ENCODE peak calls at places on chromosomes 6 and 20, in seven cellular contexts. One of them, this sample, is unnamed.

GRCh38 chr6:74936886-74937285 is 269.0 kb downstream of the COL12A1 start:
- DNase-seq in GM23338: no peak
- DNase-seq in transverse colon: no peak
- DNase-seq in stomach: no peak
- DNase-seq in HCT116: no peak
- DNase-seq in endothelial cell of umbilical vein: peak; percentile 31
- DNase-seq in HepG2: no peak
- DNase-seq in this sample: no peak

GRCh38 chr6:5333653-5334052 is 72.3 kb downstream of the FARS2 start:
- DNase-seq in GM23338: no peak
- DNase-seq in transverse colon: no peak
- DNase-seq in stomach: no peak
- DNase-seq in HCT116: no peak
- DNase-seq in endothelial cell of umbilical vein: no peak
- DNase-seq in HepG2: peak; percentile 57
- DNase-seq in this sample: no peak

GRCh38 chr20:15654208-15654649 is 919.0 kb downstream of the KIF16B start:
- DNase-seq in GM23338: peak; percentile 92
- DNase-seq in transverse colon: peak; percentile 32
- DNase-seq in stomach: peak; percentile 45
- DNase-seq in HCT116: peak; percentile 6
- DNase-seq in endothelial cell of umbilical vein: peak; percentile 63
- DNase-seq in HepG2: peak; percentile 68
- DNase-seq in this sample: no peak

GRCh38 chr6:16690244-16691142 is 70.8 kb downstream of the ATXN1 start:
- DNase-seq in GM23338: no peak
- DNase-seq in transverse colon: no peak
- DNase-seq in stomach: no peak
- DNase-seq in HCT116: no peak
- DNase-seq in endothelial cell of umbilical vein: no peak
- DNase-seq in HepG2: peak; percentile 72
- DNase-seq in this sample: no peak

GRCh38 chr20:44911264-44911921 is 1.5 kb downstream of the PABPC1L start:
- DNase-seq in GM23338: peak; percentile 88
- DNase-seq in transverse colon: peak; percentile 52
- DNase-seq in stomach: peak; percentile 67
- DNase-seq in HCT116: peak; percentile 69
- DNase-seq in endothelial cell of umbilical vein: peak; percentile 42
- DNase-seq in HepG2: peak; percentile 96
- DNase-seq in this sample: no peak

GRCh38 chr20:3836132-3836531 is 10.5 kb upstream of the MAVS start:
- DNase-seq in GM23338: no peak
- DNase-seq in transverse colon: no peak
- DNase-seq in stomach: no peak
- DNase-seq in HCT116: no peak
- DNase-seq in endothelial cell of umbilical vein: no peak
- DNase-seq in HepG2: no peak
- DNase-seq in this sample: no peak

GRCh38 chr20:16620961-16621360 is 47.7 kb upstream of the KIF16B start:
- DNase-seq in GM23338: no peak
- DNase-seq in transverse colon: no peak
- DNase-seq in stomach: no peak
- DNase-seq in HCT116: no peak
- DNase-seq in endothelial cell of umbilical vein: no peak
- DNase-seq in HepG2: no peak
- DNase-seq in this sample: no peak

GRCh38 chr6:87772597-87773530 is 70.8 kb upstream of the AKIRIN2 start:
- DNase-seq in GM23338: no peak
- DNase-seq in transverse colon: no peak
- DNase-seq in stomach: no peak
- DNase-seq in HCT116: no peak
- DNase-seq in endothelial cell of umbilical vein: no peak
- DNase-seq in HepG2: peak; percentile 94
- DNase-seq in this sample: no peak

GRCh38 chr6:511488-512137 is 120.1 kb downstream of the IRF4 start:
- DNase-seq in GM23338: no peak
- DNase-seq in transverse colon: no peak
- DNase-seq in stomach: no peak
- DNase-seq in HCT116: no peak
- DNase-seq in endothelial cell of umbilical vein: no peak
- DNase-seq in HepG2: no peak
- DNase-seq in this sample: no peak

GRCh38 chr6:49454787-49455709 is 8.0 kb downstream of the MMUT start:
- DNase-seq in GM23338: no peak
- DNase-seq in transverse colon: no peak
- DNase-seq in stomach: no peak
- DNase-seq in HCT116: no peak
- DNase-seq in endothelial cell of umbilical vein: no peak
- DNase-seq in HepG2: no peak
- DNase-seq in this sample: no peak

GRCh38 chr6:76771076-76771634 is 692.1 kb downstream of the HTR1B start:
- DNase-seq in GM23338: no peak
- DNase-seq in transverse colon: no peak
- DNase-seq in stomach: peak; percentile 34
- DNase-seq in HCT116: no peak
- DNase-seq in endothelial cell of umbilical vein: peak; percentile 91
- DNase-seq in HepG2: no peak
- DNase-seq in this sample: no peak

GRCh38 chr6:16129623-16130243 is 847 bp downstream of the MYLIP start:
- DNase-seq in GM23338: peak; percentile 36
- DNase-seq in transverse colon: peak; percentile 41
- DNase-seq in stomach: peak; percentile 52
- DNase-seq in HCT116: no peak
- DNase-seq in endothelial cell of umbilical vein: peak; percentile 52
- DNase-seq in HepG2: no peak
- DNase-seq in this sample: peak; percentile 76

DNA sequence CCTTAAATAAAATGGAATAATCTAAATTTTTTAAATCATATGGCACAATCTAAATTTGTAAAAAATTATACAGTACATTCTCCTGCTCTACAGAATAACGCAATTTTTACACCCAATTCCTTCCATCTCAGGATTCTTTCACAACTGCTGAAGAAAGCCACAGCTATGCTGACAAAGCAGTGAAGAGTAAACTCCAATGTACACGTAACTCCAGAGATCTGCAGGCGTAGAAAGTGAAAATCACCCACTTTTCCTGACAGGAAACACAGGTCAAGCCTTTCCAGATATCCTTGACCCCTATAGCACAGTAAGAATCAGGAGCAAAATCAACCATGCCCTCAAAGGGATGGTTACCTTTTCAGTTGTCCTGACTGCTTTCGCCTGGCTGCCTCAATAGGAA is 27.4 kb downstream of the EPHA7 start:
- DNase-seq in GM23338: no peak
- DNase-seq in transverse colon: no peak
- DNase-seq in stomach: no peak
- DNase-seq in HCT116: no peak
- DNase-seq in endothelial cell of umbilical vein: no peak
- DNase-seq in HepG2: no peak
- DNase-seq in this sample: no peak
- TF ChIP-seq POLR2AphosphoS5 in GM23338: no peak
- TF ChIP-seq POLR2AphosphoS5 in transverse colon: no peak
- TF ChIP-seq POLR2AphosphoS5 in stomach: no peak
- TF ChIP-seq POLR2AphosphoS5 in HCT116: no peak
- TF ChIP-seq POLR2AphosphoS5 in endothelial cell of umbilical vein: no peak
- TF ChIP-seq POLR2AphosphoS5 in HepG2: no peak
- TF ChIP-seq POLR2AphosphoS5 in this sample: no peak

DNA sequence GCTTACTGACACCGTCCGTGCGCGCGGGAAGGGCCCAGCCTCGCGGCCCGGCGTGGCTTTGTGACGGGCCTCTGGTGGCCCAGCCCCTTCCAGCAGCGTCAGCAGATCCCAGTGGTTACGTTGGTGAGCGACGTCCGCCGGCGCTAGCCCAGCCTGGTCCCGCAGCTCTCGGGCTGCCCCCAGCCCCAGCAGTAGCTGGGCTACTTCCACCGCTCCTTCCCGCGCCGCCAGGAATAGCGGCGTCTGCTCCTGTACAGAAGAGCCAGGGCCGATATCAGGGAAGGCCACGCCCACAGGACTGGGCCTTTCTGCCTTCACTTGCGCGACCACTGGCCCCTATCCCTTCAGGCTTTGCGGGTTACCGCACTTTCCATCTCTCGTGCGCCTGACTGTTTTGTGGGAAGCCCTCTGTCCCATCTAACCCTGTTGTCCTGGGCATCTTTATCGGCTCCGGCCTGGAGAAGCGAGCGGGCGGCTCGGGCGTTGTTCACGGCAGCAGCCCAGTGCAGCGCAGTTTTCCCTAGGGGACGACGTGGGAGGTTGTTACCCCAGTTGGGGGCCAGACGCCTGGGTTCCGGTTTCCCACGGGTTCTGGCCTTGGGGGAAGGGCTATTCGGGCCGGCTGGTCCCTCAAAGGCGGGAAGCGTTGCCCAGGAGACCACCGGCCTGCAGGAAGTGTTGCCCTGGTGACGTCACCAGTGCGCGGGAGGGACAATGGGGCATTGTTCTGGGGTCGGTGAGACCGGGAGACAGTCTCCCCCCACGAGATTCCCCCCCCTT is 3.6 kb upstream of the GPSM3 start:
- DNase-seq in GM23338: peak; percentile 97
- DNase-seq in transverse colon: peak; percentile 92
- DNase-seq in stomach: peak; percentile 85
- DNase-seq in HCT116: peak; percentile 73
- DNase-seq in endothelial cell of umbilical vein: peak; percentile 99
- DNase-seq in HepG2: peak; percentile 88
- DNase-seq in this sample: peak; percentile 97
- H3K4me3 ChIP-seq in GM23338: peak overlapping the region; percentile 99
- H3K4me3 ChIP-seq in transverse colon: peak overlapping the region; percentile 80
- H3K4me3 ChIP-seq in stomach: peak overlapping the region; percentile 68
- H3K4me3 ChIP-seq in HCT116: peak overlapping the region; percentile 70
- H3K4me3 ChIP-seq in endothelial cell of umbilical vein: peak overlapping the region; percentile 59
- H3K4me3 ChIP-seq in HepG2: peak overlapping the region; percentile 96
- H3K4me3 ChIP-seq in this sample: peak overlapping the region; percentile 91

DNA sequence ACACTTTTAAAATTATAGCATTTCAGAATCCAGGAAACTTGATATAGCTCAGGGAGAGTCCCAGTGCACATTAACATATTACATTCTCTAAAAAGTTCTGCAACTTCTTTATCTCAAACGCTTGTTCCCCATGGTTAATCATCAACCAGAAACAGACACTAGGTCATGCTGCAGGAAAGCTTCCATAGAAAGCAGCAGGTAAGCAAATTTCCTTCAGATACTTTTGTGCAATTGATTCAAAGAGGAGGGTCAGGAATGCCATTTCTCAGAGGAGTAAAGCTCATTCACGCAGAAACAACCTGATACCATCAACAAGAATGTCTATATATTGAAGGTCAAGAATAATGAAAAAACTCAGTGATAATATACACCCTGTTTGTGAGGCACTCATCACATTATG is 95.4 kb downstream of the LY86 start:
- DNase-seq in GM23338: no peak
- DNase-seq in transverse colon: no peak
- DNase-seq in stomach: no peak
- DNase-seq in HCT116: no peak
- DNase-seq in endothelial cell of umbilical vein: no peak
- DNase-seq in HepG2: peak; percentile 77
- DNase-seq in this sample: no peak
- TF ChIP-seq POLR2AphosphoS5 in GM23338: no peak
- TF ChIP-seq POLR2AphosphoS5 in transverse colon: no peak
- TF ChIP-seq POLR2AphosphoS5 in stomach: no peak
- TF ChIP-seq POLR2AphosphoS5 in HCT116: no peak
- TF ChIP-seq POLR2AphosphoS5 in endothelial cell of umbilical vein: no peak
- TF ChIP-seq POLR2AphosphoS5 in HepG2: no peak
- TF ChIP-seq POLR2AphosphoS5 in this sample: no peak

DNA sequence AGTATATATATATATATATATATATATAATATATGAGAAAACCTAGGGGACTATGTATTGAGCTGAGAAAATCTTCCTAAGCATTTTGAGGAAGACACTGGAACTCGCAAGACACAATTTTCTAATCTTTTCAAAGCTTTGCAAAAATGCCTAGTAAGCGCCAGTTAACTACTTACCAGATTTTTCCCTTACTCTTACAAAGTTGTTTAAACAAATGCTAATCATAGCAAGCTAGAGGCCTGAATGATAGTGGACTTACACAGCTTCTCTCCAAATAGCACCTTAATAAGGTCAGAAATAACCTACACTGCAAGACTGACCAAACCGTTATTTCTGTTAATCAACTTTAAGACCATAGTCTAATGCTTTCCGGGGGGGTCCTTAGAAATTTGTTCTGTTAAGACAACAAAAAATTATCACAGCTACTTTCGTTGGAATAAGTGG is 56.1 kb upstream of the HFE start:
- DNase-seq in GM23338: no peak
- DNase-seq in transverse colon: no peak
- DNase-seq in stomach: no peak
- DNase-seq in HCT116: no peak
- DNase-seq in endothelial cell of umbilical vein: peak; percentile 15
- DNase-seq in HepG2: no peak
- DNase-seq in this sample: no peak
- H3K4me3 ChIP-seq in GM23338: peak overlapping the region; percentile 69
- H3K4me3 ChIP-seq in transverse colon: peak overlapping the region; percentile 52
- H3K4me3 ChIP-seq in stomach: peak overlapping the region; percentile 58
- H3K4me3 ChIP-seq in HCT116: peak overlapping the region; percentile 70
- H3K4me3 ChIP-seq in endothelial cell of umbilical vein: peak overlapping the region; percentile 78
- H3K4me3 ChIP-seq in HepG2: peak overlapping the region; percentile 82
- H3K4me3 ChIP-seq in this sample: peak overlapping the region; percentile 59

GRCh38 chr20:38418509-38419204 is 16.5 kb downstream of the SNHG17 start:
- DNase-seq in GM23338: no peak
- DNase-seq in transverse colon: no peak
- DNase-seq in stomach: peak; percentile 35
- DNase-seq in HCT116: no peak
- DNase-seq in endothelial cell of umbilical vein: peak; percentile 77
- DNase-seq in HepG2: no peak
- DNase-seq in this sample: peak; percentile 60
- TF ChIP-seq POLR2AphosphoS5 in GM23338: peak; percentile 39
- TF ChIP-seq POLR2AphosphoS5 in transverse colon: no peak
- TF ChIP-seq POLR2AphosphoS5 in stomach: no peak
- TF ChIP-seq POLR2AphosphoS5 in HCT116: no peak
- TF ChIP-seq POLR2AphosphoS5 in endothelial cell of umbilical vein: peak; percentile 30
- TF ChIP-seq POLR2AphosphoS5 in HepG2: peak; percentile 62
- TF ChIP-seq POLR2AphosphoS5 in this sample: no peak

GRCh38 chr6:47479874-47480273 is 2.3 kb downstream of the CD2AP start:
- DNase-seq in GM23338: no peak
- DNase-seq in transverse colon: no peak
- DNase-seq in stomach: no peak
- DNase-seq in HCT116: no peak
- DNase-seq in endothelial cell of umbilical vein: no peak
- DNase-seq in HepG2: no peak
- DNase-seq in this sample: no peak
- H3K4me3 ChIP-seq in GM23338: peak overlapping the region; percentile 68
- H3K4me3 ChIP-seq in transverse colon: peak overlapping the region; percentile 94
- H3K4me3 ChIP-seq in stomach: peak overlapping the region; percentile 99
- H3K4me3 ChIP-seq in HCT116: no peak overlapping the region
- H3K4me3 ChIP-seq in endothelial cell of umbilical vein: peak overlapping the region; percentile 92
- H3K4me3 ChIP-seq in HepG2: peak overlapping the region; percentile 91
- H3K4me3 ChIP-seq in this sample: no peak overlapping the region

GRCh38 chr6:62516287-62517152 is 230.5 kb upstream of the KHDRBS2 start:
- DNase-seq in GM23338: peak; percentile 71
- DNase-seq in transverse colon: no peak
- DNase-seq in stomach: no peak
- DNase-seq in HCT116: no peak
- DNase-seq in endothelial cell of umbilical vein: no peak
- DNase-seq in HepG2: no peak
- DNase-seq in this sample: no peak
- TF ChIP-seq POLR2AphosphoS5 in GM23338: no peak
- TF ChIP-seq POLR2AphosphoS5 in transverse colon: no peak
- TF ChIP-seq POLR2AphosphoS5 in stomach: no peak
- TF ChIP-seq POLR2AphosphoS5 in HCT116: no peak
- TF ChIP-seq POLR2AphosphoS5 in endothelial cell of umbilical vein: no peak
- TF ChIP-seq POLR2AphosphoS5 in HepG2: no peak
- TF ChIP-seq POLR2AphosphoS5 in this sample: no peak

This sample was measured in sigmoid colon.